ENCODE peak calls at places on chromosomes 16 and 17, in five cellular contexts. One of them, this sample, is unnamed.

GRCh38 chr17:83151442-83152220 is 72.2 kb downstream of the METRNL start:
- DNase-seq in NAMALWA: no peak
- DNase-seq in transverse colon: no peak
- DNase-seq in CD8-positive, alpha-beta T cell: no peak
- DNase-seq in stimulated activated effector memory CD8-positive, alpha-beta T cell treated with anti-CD3 and anti-CD28 coated beads, Interleukin-12 subunit alpha, Interleukin-12 subunit beta, amount 100 ng/mL, for 72 hours: no peak
- DNase-seq in this sample: no peak

GRCh38 chr17:76772842-76773521 is 35.1 kb downstream of the MFSD11 start:
- DNase-seq in NAMALWA: no peak
- DNase-seq in stimulated activated effector memory CD8-positive, alpha-beta T cell treated with anti-CD3 and anti-CD28 coated beads, Interleukin-12 subunit alpha, Interleukin-12 subunit beta, amount 100 ng/mL, for 72 hours: peak; percentile 56
- DNase-seq in transverse colon: no peak
- DNase-seq in CD8-positive, alpha-beta T cell: no peak
- DNase-seq in this sample: no peak

GRCh38 chr16:68005786-68006286 is 6.6 kb upstream of the DPEP2 start:
- DNase-seq in NAMALWA: peak; percentile 76
- DNase-seq in transverse colon: peak; percentile 47
- DNase-seq in CD8-positive, alpha-beta T cell: peak; percentile 39
- DNase-seq in stimulated activated effector memory CD8-positive, alpha-beta T cell treated with anti-CD3 and anti-CD28 coated beads, Interleukin-12 subunit alpha, Interleukin-12 subunit beta, amount 100 ng/mL, for 72 hours: no peak
- DNase-seq in this sample: no peak

GRCh38 chr16:24504467-24505345 is 34.7 kb upstream of the RBBP6 start:
- DNase-seq in transverse colon: peak; percentile 38
- DNase-seq in CD8-positive, alpha-beta T cell: peak; percentile 17
- DNase-seq in stimulated activated effector memory CD8-positive, alpha-beta T cell treated with anti-CD3 and anti-CD28 coated beads, Interleukin-12 subunit alpha, Interleukin-12 subunit beta, amount 100 ng/mL, for 72 hours: peak; percentile 72
- DNase-seq in NAMALWA: peak; percentile 88
- DNase-seq in this sample: peak; percentile 47

GRCh38 chr17:31550389-31551056 is 159.0 kb downstream of the RAB11FIP4 start:
- DNase-seq in stimulated activated effector memory CD8-positive, alpha-beta T cell treated with anti-CD3 and anti-CD28 coated beads, Interleukin-12 subunit alpha, Interleukin-12 subunit beta, amount 100 ng/mL, for 72 hours: no peak
- DNase-seq in transverse colon: no peak
- DNase-seq in CD8-positive, alpha-beta T cell: no peak
- DNase-seq in NAMALWA: peak; percentile 44
- DNase-seq in this sample: peak; percentile 58

GRCh38 chr16:85556456-85557082 is 56.6 kb upstream of the GSE1 start:
- DNase-seq in CD8-positive, alpha-beta T cell: no peak
- DNase-seq in transverse colon: peak; percentile 72
- DNase-seq in NAMALWA: peak; percentile 79
- DNase-seq in stimulated activated effector memory CD8-positive, alpha-beta T cell treated with anti-CD3 and anti-CD28 coated beads, Interleukin-12 subunit alpha, Interleukin-12 subunit beta, amount 100 ng/mL, for 72 hours: no peak
- DNase-seq in this sample: peak; percentile 71

GRCh38 chr16:55900616-55901393 is 25.6 kb upstream of the CES5A start:
- DNase-seq in stimulated activated effector memory CD8-positive, alpha-beta T cell treated with anti-CD3 and anti-CD28 coated beads, Interleukin-12 subunit alpha, Interleukin-12 subunit beta, amount 100 ng/mL, for 72 hours: no peak
- DNase-seq in NAMALWA: no peak
- DNase-seq in CD8-positive, alpha-beta T cell: no peak
- DNase-seq in transverse colon: no peak
- DNase-seq in this sample: no peak

GRCh38 chr16:24700549-24701392 is 28.7 kb upstream of the TNRC6A start:
- DNase-seq in transverse colon: peak; percentile 60
- DNase-seq in stimulated activated effector memory CD8-positive, alpha-beta T cell treated with anti-CD3 and anti-CD28 coated beads, Interleukin-12 subunit alpha, Interleukin-12 subunit beta, amount 100 ng/mL, for 72 hours: no peak
- DNase-seq in CD8-positive, alpha-beta T cell: no peak
- DNase-seq in NAMALWA: no peak
- DNase-seq in this sample: peak; percentile 56

GRCh38 chr16:29915590-29916247 is 10.3 kb downstream of the KCTD13 start:
- DNase-seq in stimulated activated effector memory CD8-positive, alpha-beta T cell treated with anti-CD3 and anti-CD28 coated beads, Interleukin-12 subunit alpha, Interleukin-12 subunit beta, amount 100 ng/mL, for 72 hours: no peak
- DNase-seq in transverse colon: no peak
- DNase-seq in NAMALWA: no peak
- DNase-seq in CD8-positive, alpha-beta T cell: no peak
- DNase-seq in this sample: no peak